ENCODE peak calls at places on chromosomes 5 and 9, in five cellular contexts. L is HepG2, B is SK-N-SH, T is K562, I is GM12878. A is an unnamed sample.

GRCh38 chr5:74919487-74919886 is 53.3 kb upstream of the FAM169A start:
- DNase-seq in L (peak; percentile 60), T (peak; percentile 54), I (no peak), B (peak; percentile 69), A (peak; percentile 65)

GRCh38 chr9:7879551-7880245 is 80.1 kb upstream of the DMAC1 start:
- DNase-seq in L (no peak), B (no peak), T (no peak), I (no peak), A (no peak)

GRCh38 chr9:121671612-121672155 is 20.2 kb downstream of the DAB2IP start:
- DNase-seq in T (no peak), B (no peak), L (no peak), I (no peak), A (no peak)

GRCh38 chr9:103798620-103799019 is 295.5 kb upstream of the SMC2 start:
- DNase-seq in B (no peak), T (no peak), L (peak; percentile 1), I (peak; percentile 37), A (peak; percentile 64)

GRCh38 chr9:84140535-84141101 is 160.0 kb downstream of the RMI1 start:
- DNase-seq in T (no peak), L (no peak), B (no peak), I (no peak), A (no peak)

GRCh38 chr5:68740204-68740910 is 353.5 kb upstream of the SLC30A5 start:
- DNase-seq in T (no peak), I (peak; percentile 33), B (no peak), L (no peak), A (no peak)

GRCh38 chr9:108416321-108416720 is 439.5 kb downstream of the ACTL7B start:
- DNase-seq in I (no peak), T (no peak), B (no peak), L (peak; percentile 51), A (peak; percentile 18)

GRCh38 chr5:30604648-30605262 is 588.7 kb upstream of the CDH6 start:
- DNase-seq in I (no peak), B (no peak), L (no peak), T (no peak), A (no peak)

GRCh38 chr9:121736964-121737462 is 85.6 kb downstream of the DAB2IP start:
- DNase-seq in I (no peak), B (peak; percentile 60), T (peak; percentile 34), L (peak; percentile 78), A (peak; percentile 41)

GRCh38 chr5:18797241-18797640 is 1163.0 kb downstream of the TAF11L14 start:
- DNase-seq in B (no peak), I (no peak), L (no peak), T (no peak), A (no peak)

GRCh38 chr9:123269316-123269715 is 930 bp upstream of the STRBP start:
- DNase-seq in B (no peak), T (no peak), L (no peak), I (no peak), A (no peak)

GRCh38 chr5:135034186-135034962 is at the start of gene PITX1:
- DNase-seq in I (no peak), B (peak; percentile 70), T (peak; percentile 95), L (peak; percentile 52), A (peak; percentile 70)

GRCh38 chr5:125550237-125550636 is 803.8 kb upstream of the ZNF608 start:
- DNase-seq in I (no peak), B (peak; percentile 35), T (no peak), L (no peak), A (no peak)

GRCh38 chr5:172929371-172929838 is 29.8 kb upstream of the RPL26L1 start:
- DNase-seq in T (no peak), B (no peak), L (no peak), I (no peak), A (no peak)

GRCh38 chr9:21616082-21616778 is 134.1 kb upstream of the IFNE start:
- DNase-seq in B (no peak), L (no peak), T (no peak), I (no peak), A (peak; percentile 69)

GRCh38 chr5:150302301-150303069 is at the start of gene ARSI:
- DNase-seq in B (no peak), T (no peak), I (no peak), L (no peak), A (peak; percentile 62)

GRCh38 chr5:180105827-180106312 is 34.3 kb upstream of the RNF130 start:
- DNase-seq in L (no peak), B (no peak), T (peak; percentile 60), I (no peak), A (no peak)

GRCh38 chr5:15014809-15015208 is 143.2 kb upstream of the ANKH start:
- DNase-seq in T (no peak), B (no peak), I (no peak), L (peak; percentile 82), A (no peak)

GRCh38 chr5:135871268-135871895 is 24.3 kb downstream of the IL9 start:
- DNase-seq in T (no peak), B (no peak), L (no peak), I (no peak), A (no peak)

GRCh38 chr5:150438873-150439546 is 10.5 kb downstream of the RPS14 start:
- DNase-seq in L (peak; percentile 51), I (no peak), B (peak; percentile 75), T (peak; percentile 57), A (peak; percentile 83)

GRCh38 chr9:129776938-129777768 is 24.3 kb upstream of the PTGES start:
- DNase-seq in I (no peak), B (peak; percentile 45), L (peak; percentile 67), T (peak; percentile 96), A (peak; percentile 96)

GRCh38 chr9:129483467-129484324 is 137.2 kb downstream of the C9orf50 start:
- DNase-seq in B (no peak), I (no peak), T (peak; percentile 57), L (no peak), A (peak; percentile 91)

GRCh38 chr9:101309139-101309538 is 75.7 kb downstream of the BAAT start:
- DNase-seq in L (no peak), B (no peak), I (no peak), T (no peak), A (no peak)

GRCh38 chr9:101315129-101315459 is 69.7 kb downstream of the BAAT start:
- DNase-seq in I (no peak), B (no peak), L (peak; percentile 87), T (no peak), A (no peak)

GRCh38 chr9:101307524-101308213 is 77.1 kb downstream of the BAAT start:
- DNase-seq in L (no peak), B (no peak), I (no peak), T (no peak), A (no peak)

GRCh38 chr9:101312661-101313060 is 72.1 kb downstream of the BAAT start:
- DNase-seq in L (no peak), I (no peak), T (no peak), B (no peak), A (no peak)

DNA sequence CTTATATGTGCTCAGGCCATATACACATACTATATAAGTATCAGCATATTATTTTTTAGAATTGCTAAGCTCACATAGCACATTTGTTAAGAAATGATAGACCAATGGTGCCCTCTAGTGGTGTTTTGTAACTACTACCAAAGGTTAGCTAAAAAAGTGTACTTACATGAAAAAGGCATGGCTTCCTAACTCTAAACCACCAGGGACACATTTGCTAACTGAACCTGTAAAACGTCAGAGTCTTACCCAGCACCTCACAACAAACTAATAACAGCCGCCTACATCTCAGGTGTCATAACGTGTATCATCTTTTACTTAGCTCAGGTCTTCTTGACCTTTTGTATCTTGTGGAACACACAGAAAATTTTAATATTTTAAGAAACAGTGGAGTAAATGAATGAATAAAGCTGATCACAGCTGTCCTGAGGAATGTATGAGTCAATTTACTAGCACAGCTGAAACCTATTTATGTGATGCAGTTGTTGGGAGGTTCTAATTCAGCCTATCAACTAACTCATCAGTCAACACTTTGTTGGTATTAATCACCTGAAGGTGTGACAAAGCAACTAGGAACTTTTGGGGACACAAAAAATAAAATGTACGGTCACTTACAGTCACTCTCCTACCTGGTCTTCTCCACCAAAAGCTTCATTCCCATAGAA is 72.9 kb downstream of the BAAT start:
- DNase-seq in I (peak; percentile 23), L (peak; percentile 93), B (peak; percentile 38), T (peak; percentile 85), A (peak; percentile 55)
- TF ChIP-seq USF2 in I (no peak), L (no peak), B (no peak), T (no peak), A (no peak)

DNA sequence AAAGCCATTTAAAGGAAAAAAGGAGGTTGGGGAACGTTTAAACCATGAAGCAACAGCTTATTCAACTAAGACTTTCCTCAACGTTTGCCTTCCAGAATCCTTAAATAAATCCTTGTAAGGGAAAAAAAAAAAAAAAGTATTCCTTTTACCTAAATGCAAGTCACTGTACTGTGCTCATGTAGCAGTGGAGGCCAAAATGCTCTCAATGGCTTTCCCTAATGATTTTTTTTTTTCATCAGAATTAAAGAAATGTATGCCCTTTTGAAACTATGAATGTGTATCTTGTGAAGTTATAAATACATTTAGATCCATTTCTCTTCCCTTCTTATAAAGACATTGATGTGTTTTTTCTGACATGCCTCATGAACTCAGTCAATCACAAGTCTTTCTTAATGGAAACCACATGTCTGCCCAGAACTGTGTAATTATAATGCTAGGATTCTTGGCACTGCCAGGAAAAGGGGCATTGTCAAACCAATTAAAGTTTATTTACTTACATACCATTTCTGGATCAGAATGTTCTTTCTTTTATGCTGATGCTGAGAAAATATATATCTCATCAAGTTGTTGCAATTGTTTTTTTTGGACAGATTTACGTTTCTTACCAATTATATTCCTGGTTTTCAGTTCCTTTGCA is 107.5 kb downstream of the EBF1 start:
- DNase-seq in B (no peak), I (no peak), L (no peak), T (no peak), A (no peak)
- TF ChIP-seq REST in B (no peak), I (no peak), L (no peak), T (no peak), A (no peak)

DNA sequence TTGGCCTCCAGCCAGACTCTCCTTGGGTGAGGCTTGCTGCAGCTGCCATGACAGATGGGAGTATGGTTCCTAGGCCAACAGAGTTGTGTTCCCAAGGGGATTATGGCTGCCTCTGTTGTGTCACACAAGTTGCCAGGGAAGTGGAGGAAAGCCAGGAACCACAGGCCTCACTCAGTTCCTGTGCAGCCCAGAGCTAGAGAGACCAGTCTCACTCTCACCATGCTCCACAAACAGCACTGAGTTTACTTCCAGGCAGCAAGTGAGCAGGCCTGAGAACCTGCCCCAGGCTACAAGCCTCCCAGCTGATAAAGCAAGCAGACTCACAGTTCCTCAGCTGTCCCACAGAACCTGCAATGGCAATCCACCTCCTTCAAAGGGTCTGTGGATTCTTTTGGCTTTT is 273.7 kb upstream of the TAS2R1 start:
- DNase-seq in I (no peak), T (no peak), B (no peak), L (no peak), A (no peak)
- TF ChIP-seq USF2 in I (no peak), T (no peak), B (no peak), L (no peak), A (no peak)

GRCh38 chr9:127336708-127337352 is 60.1 kb upstream of the SLC2A8 start:
- DNase-seq in B (no peak), L (peak; percentile 16), I (no peak), T (no peak), A (peak; percentile 80)
- TF ChIP-seq REST in B (peak; percentile 16), L (no peak), I (no peak), T (no peak), A (no peak)

GRCh38 chr5:64811050-64811640 is 42.4 kb downstream of the CWC27 start:
- DNase-seq in L (peak; percentile 57), I (peak; percentile 5), T (peak; percentile 56), B (peak; percentile 9), A (peak; percentile 17)
- TF ChIP-seq USF2 in L (no peak), I (no peak), T (no peak), B (no peak), A (no peak)

A was measured in A549.